ENCODE peak calls at places on chromosome 14, in eight cellular contexts. I is BJ; C is fibroblast of mammary gland; R is astrocyte of the spinal cord; E is WERI-Rb-1; U is Jurkat, Clone E6-1; S is heart right ventricle; D is A549. P is an unnamed sample.

GRCh38 chr14:99393059-99393655 is 87.5 kb downstream of the SETD3 start:
- DNase-seq in I (no peak), C (peak), R (no peak), E (peak), U (peak), S (peak), D (peak), P (no peak)

GRCh38 chr14:56581041-56581727 is 1.6 kb downstream of the TMEM260 start:
- DNase-seq in I (no peak), C (no peak), R (no peak), E (no peak), U (no peak), S (no peak), D (no peak), P (no peak)

GRCh38 chr14:50666772-50667490 is 1.2 kb downstream of the SAV1 start:
- DNase-seq in I (no peak), C (peak), R (peak), E (peak), U (no peak), S (no peak), D (peak), P (peak)

GRCh38 chr14:25049559-25050493 is at the start of gene STXBP6:
- DNase-seq in I (no peak), C (peak), R (peak), E (peak), U (no peak), S (peak), D (peak), P (no peak)

GRCh38 chr14:65302571-65303184 is 109.9 kb upstream of the FUT8 start:
- DNase-seq in I (no peak), C (no peak), R (no peak), E (no peak), U (no peak), S (no peak), D (no peak), P (no peak)

GRCh38 chr14:31205681-31206535 is 1.7 kb downstream of the HECTD1 start:
- DNase-seq in I (peak), C (peak), R (peak), E (peak), U (no peak), S (no peak), D (peak), P (peak)

GRCh38 chr14:29494312-29494711 is 433.3 kb downstream of the PRKD1 start:
- DNase-seq in I (no peak), C (no peak), R (no peak), E (no peak), U (no peak), S (no peak), D (no peak), P (no peak)

GRCh38 chr14:102183922-102184677 is 44.4 kb downstream of the WDR20 start:
- DNase-seq in I (no peak), C (no peak), R (no peak), E (no peak), U (no peak), S (no peak), D (no peak), P (no peak)

GRCh38 chr14:61350871-61351270 is 29.5 kb downstream of the PRKCH start:
- DNase-seq in I (no peak), C (no peak), R (no peak), E (no peak), U (no peak), S (no peak), D (no peak), P (no peak)

GRCh38 chr14:68232643-68233055 is 413.1 kb downstream of the RAD51B start:
- DNase-seq in I (peak), C (peak), R (peak), E (no peak), U (no peak), S (no peak), D (peak), P (peak)

GRCh38 chr14:29814153-29815057 is 113.2 kb downstream of the PRKD1 start:
- DNase-seq in I (no peak), C (peak), R (peak), E (no peak), U (no peak), S (peak), D (no peak), P (no peak)

GRCh38 chr14:36027354-36027753 is 149.2 kb downstream of the PTCSC3 start:
- DNase-seq in I (no peak), C (no peak), R (no peak), E (no peak), U (no peak), S (no peak), D (no peak), P (no peak)

GRCh38 chr14:76958975-76959710 is 69.4 kb downstream of the IRF2BPL start:
- DNase-seq in I (peak), C (peak), R (peak), E (peak), U (no peak), S (peak), D (peak), P (no peak)

GRCh38 chr14:102568115-102568614 is 24.3 kb upstream of the RCOR1 start:
- DNase-seq in I (no peak), C (no peak), R (no peak), E (no peak), U (peak), S (no peak), D (peak), P (no peak)

GRCh38 chr14:48670939-48671338 is 915.2 kb downstream of the RPS29 start:
- DNase-seq in I (no peak), C (no peak), R (no peak), E (no peak), U (no peak), S (no peak), D (no peak), P (no peak)

GRCh38 chr14:100575266-100575995 is 11.8 kb downstream of the BEGAIN start:
- DNase-seq in I (no peak), C (no peak), R (no peak), E (no peak), U (no peak), S (no peak), D (no peak), P (no peak)

GRCh38 chr14:76769636-76770292 is 8.5 kb downstream of the VASH1 start:
- DNase-seq in I (no peak), C (no peak), R (no peak), E (no peak), U (no peak), S (no peak), D (no peak), P (no peak)

GRCh38 chr14:104229621-104230041 is 91.2 kb downstream of the KIF26A start:
- DNase-seq in I (no peak), C (no peak), R (no peak), E (no peak), U (no peak), S (no peak), D (no peak), P (no peak)

GRCh38 chr14:59997496-59997895 is 77.6 kb downstream of the LRRC9 start:
- DNase-seq in I (no peak), C (peak), R (no peak), E (no peak), U (no peak), S (no peak), D (no peak), P (peak)

GRCh38 chr14:87013583-87013982 is 979.4 kb downstream of the GALC start:
- DNase-seq in I (peak), C (peak), R (peak), E (no peak), U (no peak), S (no peak), D (no peak), P (peak)

GRCh38 chr14:52706724-52707706 is at the start of gene PSMC6:
- DNase-seq in I (peak), C (peak), R (peak), E (peak), U (peak), S (peak), D (peak), P (peak)

GRCh38 chr14:97458302-97459137 is 661.3 kb downstream of the VRK1 start:
- DNase-seq in I (no peak), C (no peak), R (no peak), E (no peak), U (no peak), S (peak), D (no peak), P (no peak)

GRCh38 chr14:73878436-73878835 is 8.2 kb upstream of the ZNF410 start:
- DNase-seq in I (no peak), C (peak), R (peak), E (no peak), U (no peak), S (no peak), D (no peak), P (no peak)

GRCh38 chr14:22152901-22153300 is 436.1 kb downstream of the DAD1 start:
- DNase-seq in I (no peak), C (no peak), R (no peak), E (no peak), U (no peak), S (no peak), D (no peak), P (no peak)

DNA sequence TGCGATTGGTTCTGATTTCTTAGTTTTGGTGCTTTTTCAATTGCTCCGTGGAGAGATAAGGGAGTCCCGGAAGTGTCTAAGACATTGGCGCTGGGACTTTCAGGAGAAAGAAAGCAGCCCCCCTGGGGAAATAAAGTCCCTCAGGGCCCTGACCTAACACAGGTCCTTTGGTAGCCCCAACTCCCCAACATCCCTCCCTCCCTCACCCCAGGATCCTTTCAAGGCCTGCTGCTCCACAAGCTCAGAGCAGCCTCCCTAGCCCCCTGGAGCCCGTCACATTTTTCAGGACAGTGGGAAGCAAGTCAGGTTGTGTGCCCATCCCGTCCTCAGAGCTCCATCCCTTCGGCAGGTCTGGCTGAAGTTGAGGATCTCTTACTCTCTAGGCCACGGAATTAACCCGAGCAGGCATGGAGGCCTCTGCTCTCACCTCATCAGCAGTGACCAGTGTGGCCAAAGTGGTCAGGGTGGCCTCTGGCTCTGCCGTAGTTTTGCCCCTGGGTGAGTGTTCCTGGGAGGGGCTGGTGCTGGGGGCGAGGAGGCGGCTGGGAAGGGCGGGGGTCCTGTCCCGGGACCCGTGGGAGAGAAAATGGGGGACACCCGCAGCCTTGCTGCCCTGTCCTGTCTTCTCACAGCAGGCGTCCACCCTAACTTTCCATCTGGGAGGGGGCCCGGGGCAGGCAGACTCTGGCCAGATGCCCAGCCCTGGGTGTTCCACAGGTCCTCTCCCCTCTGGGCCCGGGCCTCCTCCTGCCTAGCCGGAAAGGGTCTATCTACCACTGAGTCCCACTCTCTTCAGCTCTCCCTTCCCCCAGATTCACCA is 950 bp downstream of the IFI27 start:
- DNase-seq in I (no peak), C (no peak), R (no peak), E (no peak), U (no peak), S (peak), D (no peak), P (no peak)
- H3K4me3 ChIP-seq in I (no peak), C (peak), R (no peak), E (no peak), U (no peak), S (peak), D (no peak), P (no peak)

GRCh38 chr14:105527381-105528196 is 1.2 kb downstream of the TMEM121 start:
- DNase-seq in I (no peak), C (no peak), R (no peak), E (no peak), U (no peak), S (no peak), D (no peak), P (no peak)
- H3K4me3 ChIP-seq in I (peak), C (peak), R (peak), E (peak), U (peak), S (peak), D (peak), P (peak)

DNA sequence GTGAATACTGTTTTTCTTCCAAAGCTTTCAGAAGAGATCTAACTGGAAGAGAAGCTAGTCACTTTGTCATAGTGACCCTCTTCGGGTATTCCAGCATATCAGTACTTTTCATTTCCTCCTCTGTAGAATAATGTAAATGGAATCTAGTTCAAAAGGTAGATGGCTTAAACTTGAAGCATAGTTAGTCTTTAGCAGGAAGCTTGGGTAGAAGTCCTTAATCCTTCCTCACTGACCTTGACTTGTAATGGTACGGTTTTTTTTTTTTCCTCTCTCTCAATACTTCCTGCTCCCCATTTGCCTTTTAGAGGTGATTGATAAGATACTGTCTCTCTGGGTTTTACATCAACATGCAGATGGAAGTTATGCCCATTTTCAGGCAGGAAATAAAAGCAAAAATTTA is 1.7 kb downstream of the FBXO34 start:
- DNase-seq in I (no peak), C (no peak), R (no peak), E (no peak), U (no peak), S (no peak), D (no peak), P (no peak)
- H3K4me3 ChIP-seq in I (no peak), C (peak), R (no peak), E (no peak), U (no peak), S (peak), D (no peak), P (no peak)

GRCh38 chr14:41605550-41606248 is 977 bp upstream of the LRFN5 start:
- DNase-seq in I (no peak), C (peak), R (peak), E (no peak), U (no peak), S (no peak), D (no peak), P (no peak)
- H3K4me3 ChIP-seq in I (peak), C (peak), R (peak), E (no peak), U (no peak), S (peak), D (no peak), P (peak)

GRCh38 chr14:54730156-54730961 is 163.4 kb downstream of the SAMD4A start:
- DNase-seq in I (peak), C (peak), R (peak), E (no peak), U (no peak), S (no peak), D (peak), P (peak)
- H3K4me3 ChIP-seq in I (peak), C (peak), R (peak), E (no peak), U (no peak), S (peak), D (no peak), P (peak)

GRCh38 chr14:33990790-33991189 is 39.9 kb upstream of the EGLN3 start:
- DNase-seq in I (no peak), C (no peak), R (no peak), E (no peak), U (no peak), S (no peak), D (no peak), P (no peak)

GRCh38 chr14:33979613-33980276 is 28.9 kb upstream of the EGLN3 start:
- DNase-seq in I (no peak), C (no peak), R (no peak), E (no peak), U (no peak), S (no peak), D (no peak), P (no peak)

GRCh38 chr14:33987565-33988080 is 36.7 kb upstream of the EGLN3 start:
- DNase-seq in I (no peak), C (no peak), R (no peak), E (no peak), U (no peak), S (no peak), D (peak), P (no peak)

GRCh38 chr14:33986804-33987203 is 35.9 kb upstream of the EGLN3 start:
- DNase-seq in I (peak), C (peak), R (peak), E (no peak), U (no peak), S (no peak), D (peak), P (peak)

GRCh38 chr14:33985242-33985641 is 34.4 kb upstream of the EGLN3 start:
- DNase-seq in I (no peak), C (no peak), R (no peak), E (no peak), U (no peak), S (no peak), D (peak), P (no peak)
- H3K4me3 ChIP-seq in I (no peak), C (no peak), R (no peak), E (no peak), U (no peak), S (no peak), D (no peak), P (no peak)

DNA sequence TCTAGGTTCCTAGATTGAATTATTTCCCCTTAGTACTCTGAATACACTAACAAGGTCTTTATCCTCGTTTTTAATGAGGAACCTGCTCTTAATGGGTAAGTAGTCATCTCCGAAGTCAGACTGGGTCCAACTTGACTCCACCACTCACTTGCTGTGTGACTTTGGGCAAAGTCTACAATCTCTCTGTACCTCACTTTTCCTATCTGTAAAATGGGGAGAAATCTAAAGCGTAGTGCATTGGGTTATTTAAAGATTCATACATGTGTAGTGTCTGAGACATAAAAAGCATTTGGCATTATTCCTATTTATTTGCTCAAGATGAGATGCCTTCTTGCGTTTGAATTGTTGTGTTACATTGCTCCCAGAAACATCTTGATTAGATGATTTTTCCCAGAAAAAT is 51.5 kb downstream of the GTF2A1 start:
- DNase-seq in I (no peak), C (no peak), R (no peak), E (no peak), U (no peak), S (no peak), D (no peak), P (no peak)
- H3K4me3 ChIP-seq in I (peak), C (peak), R (no peak), E (no peak), U (no peak), S (peak), D (peak), P (peak)

GRCh38 chr14:69683971-69684370 is 72.6 kb downstream of the SUSD6 start:
- DNase-seq in I (no peak), C (no peak), R (no peak), E (no peak), U (no peak), S (no peak), D (no peak), P (no peak)

GRCh38 chr14:69682607-69683263 is 71.3 kb downstream of the SUSD6 start:
- DNase-seq in I (no peak), C (no peak), R (no peak), E (no peak), U (no peak), S (no peak), D (no peak), P (no peak)

GRCh38 chr14:69685716-69686115 is 74.3 kb downstream of the SUSD6 start:
- DNase-seq in I (no peak), C (peak), R (peak), E (no peak), U (no peak), S (peak), D (no peak), P (peak)

GRCh38 chr14:69684461-69685183 is 73.2 kb downstream of the SUSD6 start:
- DNase-seq in I (no peak), C (no peak), R (no peak), E (no peak), U (no peak), S (no peak), D (no peak), P (no peak)

GRCh38 chr14:69685217-69685616 is 73.8 kb downstream of the SUSD6 start:
- DNase-seq in I (no peak), C (peak), R (no peak), E (no peak), U (no peak), S (no peak), D (no peak), P (no peak)
- H3K4me3 ChIP-seq in I (no peak), C (no peak), R (no peak), E (no peak), U (no peak), S (no peak), D (no peak), P (no peak)

GRCh38 chr14:75279153-75279738 is 618 bp downstream of the FOS start:
- DNase-seq in I (no peak), C (peak), R (peak), E (peak), U (no peak), S (peak), D (peak), P (no peak)

GRCh38 chr14:75281691-75282000 is 3.0 kb downstream of the FOS start:
- DNase-seq in I (no peak), C (no peak), R (no peak), E (no peak), U (no peak), S (no peak), D (no peak), P (no peak)

GRCh38 chr14:75280831-75281690 is 2.4 kb downstream of the FOS start:
- DNase-seq in I (no peak), C (no peak), R (peak), E (no peak), U (no peak), S (no peak), D (peak), P (no peak)

GRCh38 chr14:75279739-75280447 is 1.3 kb downstream of the FOS start:
- DNase-seq in I (no peak), C (no peak), R (peak), E (no peak), U (no peak), S (no peak), D (no peak), P (no peak)

GRCh38 chr14:75280448-75280830 is 1.8 kb downstream of the FOS start:
- DNase-seq in I (no peak), C (no peak), R (no peak), E (no peak), U (no peak), S (no peak), D (no peak), P (no peak)
- H3K4me3 ChIP-seq in I (peak), C (peak), R (peak), E (no peak), U (no peak), S (peak), D (no peak), P (peak)